ENCODE peak calls at places on chromosomes 4 and X, in six cellular contexts. One of them, this sample, is unnamed.

GRCh38 chrX:12360389-12360788 is 222.1 kb downstream of the FRMPD4 start:
- DNase-seq in H9: no peak
- DNase-seq in IMR-90: peak
- DNase-seq in trophoblast cell: peak
- DNase-seq in H1: no peak
- DNase-seq in mesenchymal stem cell: peak
- DNase-seq in this sample: no peak

GRCh38 chr4:29717658-29718057 is 1002.5 kb upstream of the PCDH7 start:
- DNase-seq in H9: no peak
- DNase-seq in IMR-90: peak
- DNase-seq in trophoblast cell: no peak
- DNase-seq in H1: no peak
- DNase-seq in mesenchymal stem cell: peak
- DNase-seq in this sample: no peak

GRCh38 chr4:155604718-155605601 is 61.7 kb upstream of the GUCY1A1 start:
- DNase-seq in H9: no peak
- DNase-seq in IMR-90: peak
- DNase-seq in trophoblast cell: no peak
- DNase-seq in H1: no peak
- DNase-seq in mesenchymal stem cell: peak
- DNase-seq in this sample: no peak

GRCh38 chr4:8260656-8261111 is 8.9 kb upstream of the HTRA3 start:
- DNase-seq in H9: no peak
- DNase-seq in IMR-90: peak
- DNase-seq in trophoblast cell: peak
- DNase-seq in H1: no peak
- DNase-seq in mesenchymal stem cell: peak
- DNase-seq in this sample: no peak

GRCh38 chr4:146308951-146309350 is 94.6 kb downstream of the REELD1 start:
- DNase-seq in H9: no peak
- DNase-seq in IMR-90: peak
- DNase-seq in trophoblast cell: no peak
- DNase-seq in H1: no peak
- DNase-seq in mesenchymal stem cell: no peak
- DNase-seq in this sample: no peak

GRCh38 chrX:63513825-63514574 is 162.9 kb upstream of the SPIN4 start:
- DNase-seq in H9: no peak
- DNase-seq in IMR-90: peak
- DNase-seq in trophoblast cell: peak
- DNase-seq in H1: no peak
- DNase-seq in mesenchymal stem cell: no peak
- DNase-seq in this sample: no peak

GRCh38 chrX:71671043-71671829 is 3.9 kb downstream of the LOC101059915 start:
- DNase-seq in H9: no peak
- DNase-seq in IMR-90: no peak
- DNase-seq in trophoblast cell: no peak
- DNase-seq in H1: no peak
- DNase-seq in mesenchymal stem cell: no peak
- DNase-seq in this sample: no peak

GRCh38 chr4:110005461-110006056 is 92.9 kb downstream of the EGF start:
- DNase-seq in H9: no peak
- DNase-seq in IMR-90: peak
- DNase-seq in trophoblast cell: peak
- DNase-seq in H1: no peak
- DNase-seq in mesenchymal stem cell: peak
- DNase-seq in this sample: peak

GRCh38 chr4:822361-823092 is 3.4 kb downstream of the CPLX1 start:
- DNase-seq in H9: no peak
- DNase-seq in IMR-90: no peak
- DNase-seq in trophoblast cell: no peak
- DNase-seq in H1: no peak
- DNase-seq in mesenchymal stem cell: no peak
- DNase-seq in this sample: no peak

GRCh38 chrX:40755291-40756249 is 20.2 kb upstream of the MED14 start:
- DNase-seq in H9: peak
- DNase-seq in IMR-90: peak
- DNase-seq in trophoblast cell: no peak
- DNase-seq in H1: no peak
- DNase-seq in mesenchymal stem cell: no peak
- DNase-seq in this sample: no peak

GRCh38 chr4:74433541-74434172 is 11.3 kb upstream of the AREG start:
- DNase-seq in H9: no peak
- DNase-seq in IMR-90: no peak
- DNase-seq in trophoblast cell: no peak
- DNase-seq in H1: no peak
- DNase-seq in mesenchymal stem cell: no peak
- DNase-seq in this sample: no peak

GRCh38 chr4:153140294-153140693 is 63.9 kb upstream of the TRIM2 start:
- DNase-seq in H9: no peak
- DNase-seq in IMR-90: no peak
- DNase-seq in trophoblast cell: no peak
- DNase-seq in H1: no peak
- DNase-seq in mesenchymal stem cell: no peak
- DNase-seq in this sample: no peak

GRCh38 chr4:107658400-107659326 is 61.4 kb downstream of the PAPSS1 start:
- DNase-seq in H9: no peak
- DNase-seq in IMR-90: no peak
- DNase-seq in trophoblast cell: no peak
- DNase-seq in H1: no peak
- DNase-seq in mesenchymal stem cell: no peak
- DNase-seq in this sample: no peak

GRCh38 chrX:17237146-17237545 is 137.9 kb upstream of the NHS start:
- DNase-seq in H9: no peak
- DNase-seq in IMR-90: no peak
- DNase-seq in trophoblast cell: peak
- DNase-seq in H1: no peak
- DNase-seq in mesenchymal stem cell: no peak
- DNase-seq in this sample: no peak

GRCh38 chr4:68070302-68070701 is 59.4 kb downstream of the TMPRSS11F start:
- DNase-seq in H9: no peak
- DNase-seq in IMR-90: no peak
- DNase-seq in trophoblast cell: peak
- DNase-seq in H1: no peak
- DNase-seq in mesenchymal stem cell: no peak
- DNase-seq in this sample: no peak

GRCh38 chrX:69616520-69617203 is 749 bp downstream of the EDA start:
- DNase-seq in H9: peak
- DNase-seq in IMR-90: no peak
- DNase-seq in trophoblast cell: no peak
- DNase-seq in H1: no peak
- DNase-seq in mesenchymal stem cell: no peak
- DNase-seq in this sample: no peak

GRCh38 chr4:26308573-26308972 is 12.2 kb upstream of the RBPJ start:
- DNase-seq in H9: no peak
- DNase-seq in IMR-90: no peak
- DNase-seq in trophoblast cell: no peak
- DNase-seq in H1: no peak
- DNase-seq in mesenchymal stem cell: no peak
- DNase-seq in this sample: no peak

GRCh38 chr4:150591284-150591874 is 9.4 kb downstream of the MAB21L2 start:
- DNase-seq in H9: peak
- DNase-seq in IMR-90: no peak
- DNase-seq in trophoblast cell: peak
- DNase-seq in H1: peak
- DNase-seq in mesenchymal stem cell: peak
- DNase-seq in this sample: peak

GRCh38 chr4:7435411-7436095 is 823 bp upstream of the PSAPL1 start:
- DNase-seq in H9: no peak
- DNase-seq in IMR-90: no peak
- DNase-seq in trophoblast cell: peak
- DNase-seq in H1: no peak
- DNase-seq in mesenchymal stem cell: no peak
- DNase-seq in this sample: no peak

GRCh38 chr4:82371398-82371972 is 2.3 kb downstream of the HNRNPD start:
- DNase-seq in H9: no peak
- DNase-seq in IMR-90: peak
- DNase-seq in trophoblast cell: peak
- DNase-seq in H1: no peak
- DNase-seq in mesenchymal stem cell: peak
- DNase-seq in this sample: no peak

GRCh38 chr4:173231916-173232315 is 63.3 kb downstream of the GALNT7 start:
- DNase-seq in H9: no peak
- DNase-seq in IMR-90: peak
- DNase-seq in trophoblast cell: peak
- DNase-seq in H1: no peak
- DNase-seq in mesenchymal stem cell: no peak
- DNase-seq in this sample: no peak

GRCh38 chr4:47837582-47838294 is at the start of gene CORIN:
- DNase-seq in H9: peak
- DNase-seq in IMR-90: no peak
- DNase-seq in trophoblast cell: no peak
- DNase-seq in H1: no peak
- DNase-seq in mesenchymal stem cell: peak
- DNase-seq in this sample: no peak

GRCh38 chr4:8506373-8507250 is 66.0 kb downstream of the TRMT44 start:
- DNase-seq in H9: peak
- DNase-seq in IMR-90: peak
- DNase-seq in trophoblast cell: peak
- DNase-seq in H1: no peak
- DNase-seq in mesenchymal stem cell: peak
- DNase-seq in this sample: peak

GRCh38 chr4:87219648-87220093 is 747 bp downstream of the KLHL8 start:
- DNase-seq in H9: peak
- DNase-seq in IMR-90: peak
- DNase-seq in trophoblast cell: peak
- DNase-seq in H1: no peak
- DNase-seq in mesenchymal stem cell: peak
- DNase-seq in this sample: no peak

GRCh38 chr4:106690487-106690886 is 321.9 kb upstream of the GIMD1 start:
- DNase-seq in H9: no peak
- DNase-seq in IMR-90: peak
- DNase-seq in trophoblast cell: peak
- DNase-seq in H1: no peak
- DNase-seq in mesenchymal stem cell: peak
- DNase-seq in this sample: no peak

GRCh38 chr4:53522334-53522733 is 69.0 kb downstream of the LNX1 start:
- DNase-seq in H9: no peak
- DNase-seq in IMR-90: peak
- DNase-seq in trophoblast cell: no peak
- DNase-seq in H1: no peak
- DNase-seq in mesenchymal stem cell: no peak
- DNase-seq in this sample: no peak

GRCh38 chr4:24471623-24472510 is 112.5 kb downstream of the DHX15 start:
- DNase-seq in H9: peak
- DNase-seq in IMR-90: no peak
- DNase-seq in trophoblast cell: no peak
- DNase-seq in H1: peak
- DNase-seq in mesenchymal stem cell: peak
- DNase-seq in this sample: peak

GRCh38 chr4:2768921-2769336 is 12.8 kb upstream of the TNIP2 start:
- DNase-seq in H9: no peak
- DNase-seq in IMR-90: no peak
- DNase-seq in trophoblast cell: no peak
- DNase-seq in H1: no peak
- DNase-seq in mesenchymal stem cell: peak
- DNase-seq in this sample: no peak

GRCh38 chrX:68498044-68498507 is 775 bp upstream of the YIPF6 start:
- DNase-seq in H9: no peak
- DNase-seq in IMR-90: no peak
- DNase-seq in trophoblast cell: peak
- DNase-seq in H1: no peak
- DNase-seq in mesenchymal stem cell: peak
- DNase-seq in this sample: no peak

GRCh38 chr4:92182006-92182735 is 121.6 kb upstream of the GRID2 start:
- DNase-seq in H9: no peak
- DNase-seq in IMR-90: no peak
- DNase-seq in trophoblast cell: no peak
- DNase-seq in H1: no peak
- DNase-seq in mesenchymal stem cell: no peak
- DNase-seq in this sample: no peak

GRCh38 chr4:38703625-38704024 is 39.6 kb downstream of the KLF3 start:
- DNase-seq in H9: no peak
- DNase-seq in IMR-90: no peak
- DNase-seq in trophoblast cell: no peak
- DNase-seq in H1: no peak
- DNase-seq in mesenchymal stem cell: no peak
- DNase-seq in this sample: no peak

GRCh38 chr4:30722092-30722915 is 2.1 kb downstream of the PCDH7 start:
- DNase-seq in H9: no peak
- DNase-seq in IMR-90: no peak
- DNase-seq in trophoblast cell: no peak
- DNase-seq in H1: peak
- DNase-seq in mesenchymal stem cell: no peak
- DNase-seq in this sample: no peak
- H3K14ac ChIP-seq in H9: no peak
- H3K14ac ChIP-seq in IMR-90: peak
- H3K14ac ChIP-seq in trophoblast cell: peak
- H3K14ac ChIP-seq in H1: no peak
- H3K14ac ChIP-seq in mesenchymal stem cell: no peak
- H3K14ac ChIP-seq in this sample: peak

GRCh38 chr4:98528882-98529281 is 129.5 kb downstream of the TSPAN5 start:
- DNase-seq in H9: no peak
- DNase-seq in IMR-90: no peak
- DNase-seq in trophoblast cell: no peak
- DNase-seq in H1: no peak
- DNase-seq in mesenchymal stem cell: no peak
- DNase-seq in this sample: no peak
- H3K14ac ChIP-seq in H9: no peak
- H3K14ac ChIP-seq in IMR-90: peak
- H3K14ac ChIP-seq in trophoblast cell: no peak
- H3K14ac ChIP-seq in H1: no peak
- H3K14ac ChIP-seq in mesenchymal stem cell: no peak
- H3K14ac ChIP-seq in this sample: no peak

GRCh38 chr4:57044279-57044678 is 65.6 kb downstream of the POLR2B start:
- DNase-seq in H9: no peak
- DNase-seq in IMR-90: peak
- DNase-seq in trophoblast cell: no peak
- DNase-seq in H1: no peak
- DNase-seq in mesenchymal stem cell: peak
- DNase-seq in this sample: no peak

GRCh38 chr4:57039345-57039744 is 60.6 kb downstream of the POLR2B start:
- DNase-seq in H9: no peak
- DNase-seq in IMR-90: no peak
- DNase-seq in trophoblast cell: peak
- DNase-seq in H1: no peak
- DNase-seq in mesenchymal stem cell: peak
- DNase-seq in this sample: no peak

GRCh38 chr4:57040510-57040909 is 61.8 kb downstream of the POLR2B start:
- DNase-seq in H9: no peak
- DNase-seq in IMR-90: no peak
- DNase-seq in trophoblast cell: no peak
- DNase-seq in H1: no peak
- DNase-seq in mesenchymal stem cell: no peak
- DNase-seq in this sample: no peak

GRCh38 chr4:57044996-57045395 is 65.2 kb downstream of the IGFBP7 start:
- DNase-seq in H9: no peak
- DNase-seq in IMR-90: peak
- DNase-seq in trophoblast cell: peak
- DNase-seq in H1: no peak
- DNase-seq in mesenchymal stem cell: peak
- DNase-seq in this sample: no peak

GRCh38 chr4:57043304-57044251 is 64.9 kb downstream of the POLR2B start:
- DNase-seq in H9: no peak
- DNase-seq in IMR-90: peak
- DNase-seq in trophoblast cell: no peak
- DNase-seq in H1: no peak
- DNase-seq in mesenchymal stem cell: peak
- DNase-seq in this sample: no peak
- H3K14ac ChIP-seq in H9: no peak
- H3K14ac ChIP-seq in IMR-90: peak
- H3K14ac ChIP-seq in trophoblast cell: peak
- H3K14ac ChIP-seq in H1: no peak
- H3K14ac ChIP-seq in mesenchymal stem cell: no peak
- H3K14ac ChIP-seq in this sample: no peak

GRCh38 chr4:16239086-16239485 is 12.8 kb upstream of the TAPT1 start:
- DNase-seq in H9: no peak
- DNase-seq in IMR-90: no peak
- DNase-seq in trophoblast cell: no peak
- DNase-seq in H1: no peak
- DNase-seq in mesenchymal stem cell: no peak
- DNase-seq in this sample: no peak
- H3K14ac ChIP-seq in H9: no peak
- H3K14ac ChIP-seq in IMR-90: no peak
- H3K14ac ChIP-seq in trophoblast cell: no peak
- H3K14ac ChIP-seq in H1: no peak
- H3K14ac ChIP-seq in mesenchymal stem cell: no peak
- H3K14ac ChIP-seq in this sample: no peak

This sample was measured in neuronal stem cell.